ENCODE peak calls at places on chromosomes 12 and 14, in seven cellular contexts. U is neural progenitor cell; H is epithelial cell of esophagus; I is activated CD8-positive, alpha-beta T cell treated with anti-CD3 and anti-CD28 coated beads for 36 hours; Y is ovary; R is uterus; K is cardiac fibroblast. O is an unnamed sample.
A peak's percentile ranks its signal among the peaks of the same experiment; 100 is the strongest.

GRCh38 chr14:49051328-49052060 is 534.7 kb downstream of the RPS29 start:
- DNase-seq in K (no peak), I (no peak), U (no peak), R (no peak), H (no peak), Y (no peak), O (no peak)

GRCh38 chr12:109760031-109760929 is 46.7 kb downstream of the FAM222A start:
- DNase-seq in K (no peak), I (no peak), Y (peak; percentile 59), H (no peak), U (no peak), R (no peak), O (no peak)

GRCh38 chr12:39003541-39004160 is 98.3 kb upstream of the CPNE8 start:
- DNase-seq in K (no peak), U (no peak), H (no peak), I (no peak), R (no peak), Y (no peak), O (no peak)

GRCh38 chr14:52551696-52552062 is 626 bp downstream of the TXNDC16 start:
- DNase-seq in H (peak; percentile 24), I (peak; percentile 16), Y (no peak), U (peak; percentile 13), R (no peak), K (peak; percentile 59), O (no peak)

GRCh38 chr14:39434401-39434800 is 2.2 kb upstream of the FBXO33 start:
- DNase-seq in Y (no peak), U (no peak), R (no peak), I (no peak), H (peak; percentile 20), K (no peak), O (no peak)

GRCh38 chr12:13570005-13570694 is 373.6 kb downstream of the EMP1 start:
- DNase-seq in U (no peak), Y (no peak), K (no peak), H (no peak), I (no peak), R (no peak), O (no peak)

GRCh38 chr14:96359959-96360358 is 3.2 kb downstream of the ATG2B start:
- DNase-seq in I (no peak), R (no peak), U (no peak), Y (no peak), K (no peak), H (no peak), O (no peak)

GRCh38 chr14:88993946-88994345 is 169.5 kb downstream of the TTC8 start:
- DNase-seq in U (no peak), I (no peak), K (peak; percentile 61), Y (no peak), H (peak; percentile 79), R (no peak), O (no peak)

GRCh38 chr12:123614531-123614930 is 12.6 kb downstream of the DDX55 start:
- DNase-seq in Y (no peak), H (no peak), K (peak; percentile 64), U (no peak), R (peak; percentile 25), I (no peak), O (no peak)

GRCh38 chr14:70698288-70698687 is 56.6 kb downstream of the TTC9 start:
- DNase-seq in I (no peak), K (peak; percentile 22), R (no peak), H (peak; percentile 74), U (no peak), Y (no peak), O (no peak)

GRCh38 chr12:44117368-44117767 is 281.5 kb downstream of the TMEM117 start:
- DNase-seq in K (no peak), Y (no peak), R (no peak), I (no peak), H (peak; percentile 34), U (no peak), O (no peak)

GRCh38 chr14:73754911-73755360 is 40.8 kb upstream of the PNMA1 start:
- DNase-seq in H (no peak), R (no peak), I (no peak), Y (peak; percentile 60), K (peak; percentile 75), U (no peak), O (no peak)

GRCh38 chr14:72023128-72024042 is 91.2 kb downstream of the RGS6 start:
- DNase-seq in I (no peak), U (no peak), R (no peak), H (peak; percentile 65), Y (no peak), K (no peak), O (no peak)

GRCh38 chr12:85029456-85029855 is 6.6 kb downstream of the TSPAN19 start:
- DNase-seq in Y (no peak), K (peak; percentile 44), U (peak; percentile 61), I (no peak), H (peak; percentile 34), R (no peak), O (peak; percentile 7)

GRCh38 chr12:131754184-131754583 is 43.3 kb downstream of the SFSWAP start:
- DNase-seq in I (no peak), H (no peak), R (no peak), Y (no peak), U (no peak), K (no peak), O (no peak)

GRCh38 chr12:6335451-6336078 is 6.3 kb downstream of the TNFRSF1A start:
- DNase-seq in Y (peak; percentile 76), I (peak; percentile 96), U (peak; percentile 58), R (peak; percentile 76), K (peak; percentile 88), H (peak; percentile 88), O (peak; percentile 91)

GRCh38 chr12:31600252-31600651 is 9.3 kb upstream of the DENND5B start:
- DNase-seq in R (no peak), H (no peak), Y (no peak), K (no peak), U (no peak), I (no peak), O (no peak)

GRCh38 chr14:69043007-69043444 is 63.9 kb upstream of the ACTN1 start:
- DNase-seq in H (no peak), K (peak; percentile 34), Y (peak; percentile 43), U (no peak), I (no peak), R (peak; percentile 53), O (no peak)

DNA sequence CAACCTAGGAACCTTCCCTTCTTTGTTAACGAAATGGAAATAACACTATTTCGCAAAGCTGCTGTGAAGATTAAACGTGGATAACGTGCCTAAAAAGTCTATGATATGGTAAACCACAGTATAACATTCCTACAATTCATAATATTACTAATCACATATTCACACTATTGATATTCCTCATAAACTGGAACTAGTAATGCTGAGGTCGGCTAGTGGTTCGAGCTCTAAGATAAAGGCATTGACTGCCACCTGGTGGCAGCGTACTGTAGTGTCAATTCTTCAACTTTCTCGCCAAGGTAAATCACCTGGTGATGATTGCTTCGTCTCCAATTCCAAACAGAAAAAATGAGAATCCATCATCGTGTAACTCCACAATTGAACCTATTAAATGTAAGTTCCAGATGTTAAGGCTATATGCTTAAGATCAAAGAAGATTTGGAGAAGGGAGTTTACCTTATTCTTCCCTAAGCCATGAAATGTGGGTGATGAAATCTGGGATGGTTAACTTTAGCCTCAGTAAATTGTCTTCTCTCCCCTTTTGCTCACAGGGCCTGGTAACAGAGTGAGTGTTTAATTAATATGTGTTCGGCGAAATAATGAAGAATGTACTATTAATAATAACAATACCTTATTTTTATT is 197.5 kb upstream of the TMEM132C start:
- DNase-seq in H (peak; percentile 36), U (peak; percentile 74), R (no peak), Y (no peak), K (peak; percentile 31), I (peak; percentile 50), O (peak; percentile 36)
- TF ChIP-seq CTCF in H (peak; percentile 46), U (peak; percentile 91), R (peak; percentile 39), Y (no peak), K (peak; percentile 59), I (peak; percentile 74), O (peak; percentile 71)

DNA sequence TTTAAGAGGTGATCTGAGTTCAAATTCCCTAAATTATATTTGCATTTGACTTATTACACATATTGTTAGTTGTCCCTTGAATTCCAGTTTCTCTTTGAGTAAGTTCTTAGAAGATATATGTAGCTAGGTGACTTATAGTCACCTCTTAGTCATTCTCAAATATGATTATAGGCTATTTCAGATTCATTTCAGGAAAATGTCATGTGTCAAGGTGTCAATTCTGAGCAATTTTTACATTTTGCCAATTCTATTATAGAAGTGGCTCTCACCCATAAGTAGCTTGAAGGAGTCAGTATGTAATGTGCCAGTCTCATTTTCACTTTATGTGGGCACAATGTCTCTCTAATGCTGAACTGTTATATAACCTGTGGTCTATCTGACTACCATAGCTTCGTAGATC is 623.4 kb downstream of the DIO2 start:
- DNase-seq in Y (no peak), R (no peak), H (no peak), U (no peak), I (no peak), K (no peak), O (no peak)
- TF ChIP-seq CTCF in Y (no peak), R (no peak), H (no peak), U (no peak), I (no peak), K (no peak), O (no peak)

GRCh38 chr12:18861287-18861858 is 123.5 kb downstream of the CAPZA3 start:
- DNase-seq in H (peak; percentile 61), Y (no peak), I (no peak), R (no peak), K (peak; percentile 50), U (no peak), O (no peak)
- TF ChIP-seq CTCF in H (peak; percentile 63), Y (no peak), I (peak; percentile 36), R (no peak), K (peak; percentile 56), U (peak; percentile 45), O (peak; percentile 35)

GRCh38 chr14:54423991-54424390 is 17.2 kb downstream of the CNIH1 start:
- DNase-seq in I (no peak), K (no peak), H (no peak), U (no peak), Y (no peak), R (no peak), O (no peak)

GRCh38 chr14:54425537-54426274 is 15.5 kb downstream of the CNIH1 start:
- DNase-seq in U (no peak), Y (no peak), I (no peak), K (no peak), R (no peak), H (no peak), O (no peak)

GRCh38 chr14:54425068-54425467 is 16.1 kb downstream of the CNIH1 start:
- DNase-seq in I (no peak), R (no peak), Y (no peak), K (no peak), U (no peak), H (no peak), O (no peak)

GRCh38 chr14:54424479-54424901 is 16.7 kb downstream of the CNIH1 start:
- DNase-seq in U (no peak), K (no peak), I (no peak), R (no peak), H (no peak), Y (no peak), O (no peak)

DNA sequence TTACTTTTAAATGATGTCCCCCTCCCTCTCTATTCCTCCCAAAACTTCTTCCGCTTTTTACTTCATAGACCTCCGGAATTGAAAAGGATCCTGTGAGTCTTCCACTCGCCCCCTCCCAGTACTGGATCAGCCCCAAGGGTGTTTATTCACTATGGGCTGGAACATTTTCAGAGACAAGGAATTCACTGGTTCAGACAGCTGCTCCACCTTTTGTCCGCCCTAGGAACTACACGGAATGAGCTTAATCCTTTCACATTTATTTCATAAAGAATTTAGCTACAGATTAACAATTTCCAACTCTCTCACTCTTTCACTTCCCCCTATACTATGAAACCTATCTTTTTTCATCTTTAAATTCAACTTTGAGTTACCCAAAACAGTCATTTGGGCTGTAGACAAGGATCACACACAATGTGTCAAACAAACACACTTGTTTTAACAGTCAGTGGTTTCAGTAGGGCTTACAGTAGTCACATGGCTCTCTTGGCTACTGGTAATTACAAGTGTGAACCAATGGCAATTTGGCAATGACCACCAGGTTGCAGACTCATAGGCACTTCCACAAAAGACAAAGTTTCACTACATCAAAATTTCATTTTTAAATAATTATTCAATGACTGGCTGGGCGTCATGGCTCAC is 20.6 kb downstream of the CNIH1 start:
- DNase-seq in I (peak; percentile 15), R (no peak), K (peak; percentile 76), Y (no peak), U (peak; percentile 53), H (peak; percentile 57), O (no peak)
- TF ChIP-seq CTCF in I (peak; percentile 26), R (peak; percentile 45), K (peak; percentile 67), Y (peak; percentile 12), U (peak; percentile 64), H (peak; percentile 73), O (peak; percentile 41)

O was measured in GM13977.